ENCODE peak calls at places on chromosomes 1 and 21, in six cellular contexts. One of them, this sample, is unnamed.

GRCh38 chr1:172135923-172136610 is 284.4 kb upstream of the C1orf105 start:
- DNase-seq in M059J: peak
- DNase-seq in stimulated activated CD4-positive, alpha-beta T cell treated with anti-CD3 and anti-CD28 coated beads, Interleukin-12 subunit alpha, Interleukin-12 subunit beta, amount 100 ng/mL, for 4 hours: no peak
- DNase-seq in effector memory CD8-positive, alpha-beta T cell: no peak
- DNase-seq in AG09319: peak
- DNase-seq in NCI-H2029 treated with DMSO at 0.1 percent for 48 hours: no peak
- DNase-seq in this sample: no peak

GRCh38 chr1:95716550-95716949 is 482.5 kb downstream of the RWDD3 start:
- DNase-seq in M059J: no peak
- DNase-seq in stimulated activated CD4-positive, alpha-beta T cell treated with anti-CD3 and anti-CD28 coated beads, Interleukin-12 subunit alpha, Interleukin-12 subunit beta, amount 100 ng/mL, for 4 hours: no peak
- DNase-seq in effector memory CD8-positive, alpha-beta T cell: no peak
- DNase-seq in AG09319: no peak
- DNase-seq in NCI-H2029 treated with DMSO at 0.1 percent for 48 hours: no peak
- DNase-seq in this sample: no peak

GRCh38 chr1:32538887-32539583 is at the start of gene ZBTB8A:
- DNase-seq in M059J: peak
- DNase-seq in stimulated activated CD4-positive, alpha-beta T cell treated with anti-CD3 and anti-CD28 coated beads, Interleukin-12 subunit alpha, Interleukin-12 subunit beta, amount 100 ng/mL, for 4 hours: peak
- DNase-seq in effector memory CD8-positive, alpha-beta T cell: no peak
- DNase-seq in AG09319: peak
- DNase-seq in NCI-H2029 treated with DMSO at 0.1 percent for 48 hours: peak
- DNase-seq in this sample: peak

GRCh38 chr1:75548721-75549480 is 62.0 kb downstream of the SLC44A5 start:
- DNase-seq in M059J: peak
- DNase-seq in stimulated activated CD4-positive, alpha-beta T cell treated with anti-CD3 and anti-CD28 coated beads, Interleukin-12 subunit alpha, Interleukin-12 subunit beta, amount 100 ng/mL, for 4 hours: no peak
- DNase-seq in effector memory CD8-positive, alpha-beta T cell: no peak
- DNase-seq in AG09319: no peak
- DNase-seq in NCI-H2029 treated with DMSO at 0.1 percent for 48 hours: no peak
- DNase-seq in this sample: no peak

GRCh38 chr1:62131093-62131725 is 63.4 kb upstream of the L1TD1 start:
- DNase-seq in M059J: peak
- DNase-seq in stimulated activated CD4-positive, alpha-beta T cell treated with anti-CD3 and anti-CD28 coated beads, Interleukin-12 subunit alpha, Interleukin-12 subunit beta, amount 100 ng/mL, for 4 hours: no peak
- DNase-seq in effector memory CD8-positive, alpha-beta T cell: no peak
- DNase-seq in AG09319: peak
- DNase-seq in NCI-H2029 treated with DMSO at 0.1 percent for 48 hours: peak
- DNase-seq in this sample: peak

GRCh38 chr1:98870959-98871903 is 133.4 kb downstream of the PLPPR5 start:
- DNase-seq in M059J: peak
- DNase-seq in stimulated activated CD4-positive, alpha-beta T cell treated with anti-CD3 and anti-CD28 coated beads, Interleukin-12 subunit alpha, Interleukin-12 subunit beta, amount 100 ng/mL, for 4 hours: peak
- DNase-seq in effector memory CD8-positive, alpha-beta T cell: peak
- DNase-seq in AG09319: no peak
- DNase-seq in NCI-H2029 treated with DMSO at 0.1 percent for 48 hours: no peak
- DNase-seq in this sample: peak

GRCh38 chr1:172203135-172203823 is 217.2 kb upstream of the C1orf105 start:
- DNase-seq in M059J: peak
- DNase-seq in stimulated activated CD4-positive, alpha-beta T cell treated with anti-CD3 and anti-CD28 coated beads, Interleukin-12 subunit alpha, Interleukin-12 subunit beta, amount 100 ng/mL, for 4 hours: no peak
- DNase-seq in effector memory CD8-positive, alpha-beta T cell: no peak
- DNase-seq in AG09319: no peak
- DNase-seq in NCI-H2029 treated with DMSO at 0.1 percent for 48 hours: no peak
- DNase-seq in this sample: no peak

GRCh38 chr1:10773376-10773775 is 23.1 kb downstream of the CASZ1 start:
- DNase-seq in M059J: no peak
- DNase-seq in stimulated activated CD4-positive, alpha-beta T cell treated with anti-CD3 and anti-CD28 coated beads, Interleukin-12 subunit alpha, Interleukin-12 subunit beta, amount 100 ng/mL, for 4 hours: no peak
- DNase-seq in effector memory CD8-positive, alpha-beta T cell: no peak
- DNase-seq in AG09319: no peak
- DNase-seq in NCI-H2029 treated with DMSO at 0.1 percent for 48 hours: no peak
- DNase-seq in this sample: no peak

GRCh38 chr21:17526771-17527170 is 13.9 kb downstream of the CXADR start:
- DNase-seq in M059J: peak
- DNase-seq in stimulated activated CD4-positive, alpha-beta T cell treated with anti-CD3 and anti-CD28 coated beads, Interleukin-12 subunit alpha, Interleukin-12 subunit beta, amount 100 ng/mL, for 4 hours: no peak
- DNase-seq in effector memory CD8-positive, alpha-beta T cell: no peak
- DNase-seq in AG09319: no peak
- DNase-seq in NCI-H2029 treated with DMSO at 0.1 percent for 48 hours: no peak
- DNase-seq in this sample: no peak

GRCh38 chr1:55554611-55555010 is 339.4 kb upstream of the USP24 start:
- DNase-seq in M059J: no peak
- DNase-seq in stimulated activated CD4-positive, alpha-beta T cell treated with anti-CD3 and anti-CD28 coated beads, Interleukin-12 subunit alpha, Interleukin-12 subunit beta, amount 100 ng/mL, for 4 hours: no peak
- DNase-seq in effector memory CD8-positive, alpha-beta T cell: no peak
- DNase-seq in AG09319: no peak
- DNase-seq in NCI-H2029 treated with DMSO at 0.1 percent for 48 hours: no peak
- DNase-seq in this sample: no peak

GRCh38 chr1:108913105-108913948 is 36.5 kb downstream of the GPSM2 start:
- DNase-seq in M059J: no peak
- DNase-seq in stimulated activated CD4-positive, alpha-beta T cell treated with anti-CD3 and anti-CD28 coated beads, Interleukin-12 subunit alpha, Interleukin-12 subunit beta, amount 100 ng/mL, for 4 hours: no peak
- DNase-seq in effector memory CD8-positive, alpha-beta T cell: no peak
- DNase-seq in AG09319: no peak
- DNase-seq in NCI-H2029 treated with DMSO at 0.1 percent for 48 hours: no peak
- DNase-seq in this sample: no peak

GRCh38 chr1:115337633-115338456 is at the start of gene NGF:
- DNase-seq in M059J: peak
- DNase-seq in stimulated activated CD4-positive, alpha-beta T cell treated with anti-CD3 and anti-CD28 coated beads, Interleukin-12 subunit alpha, Interleukin-12 subunit beta, amount 100 ng/mL, for 4 hours: no peak
- DNase-seq in effector memory CD8-positive, alpha-beta T cell: no peak
- DNase-seq in AG09319: no peak
- DNase-seq in NCI-H2029 treated with DMSO at 0.1 percent for 48 hours: no peak
- DNase-seq in this sample: no peak

This sample was measured in stimulated activated naive CD8-positive, alpha-beta T cell treated with anti-CD3 and anti-CD28 coated beads, Interleukin-15, amount 100 ng/mL, for 72 hours.